ENCODE peak calls at places on chromosomes 12 and 14, in six cellular contexts. A, F, S, Z, V and D are unnamed samples.

GRCh38 chr14:73661872-73662271 is 17.1 kb downstream of the DNAL1 start:
- DNase-seq in S (no peak), F (no peak), V (no peak), Z (no peak), A (no peak), D (no peak)

GRCh38 chr12:11697670-11698387 is 48.4 kb downstream of the ETV6 start:
- DNase-seq in V (no peak), A (no peak), S (no peak), Z (no peak), F (no peak), D (no peak)

GRCh38 chr12:93571854-93572711 is at the start of gene SOCS2:
- DNase-seq in A (no peak), S (peak; percentile 82), V (peak; percentile 57), Z (no peak), F (no peak), D (no peak)

GRCh38 chr12:57619434-57620244 is 8.4 kb downstream of the ARHGEF25 start:
- DNase-seq in Z (no peak), A (no peak), V (no peak), F (no peak), S (peak; percentile 83), D (no peak)

GRCh38 chr12:112868459-112869041 is 38.2 kb upstream of the OAS1 start:
- DNase-seq in F (no peak), Z (no peak), A (no peak), V (no peak), S (no peak), D (no peak)

GRCh38 chr12:38886931-38887330 is 18.5 kb downstream of the CPNE8 start:
- DNase-seq in S (no peak), Z (no peak), A (no peak), F (no peak), V (no peak), D (no peak)

GRCh38 chr14:50230601-50231474 is 540 bp downstream of the SOS2 start:
- DNase-seq in Z (peak; percentile 39), V (peak; percentile 72), A (no peak), F (peak; percentile 53), S (peak; percentile 90), D (peak; percentile 66)

GRCh38 chr14:98296895-98297294 is 975.1 kb downstream of the BCL11B start:
- DNase-seq in V (no peak), F (no peak), A (no peak), S (no peak), Z (no peak), D (no peak)

GRCh38 chr12:115661103-115661502 is 616.4 kb downstream of the MED13L start:
- DNase-seq in F (no peak), Z (no peak), S (no peak), V (no peak), A (no peak), D (no peak)

GRCh38 chr12:18250313-18250916 is 10.9 kb upstream of the PIK3C2G start:
- DNase-seq in S (no peak), Z (peak; percentile 4), F (peak; percentile 79), A (peak; percentile 26), V (no peak), D (no peak)

GRCh38 chr14:30015471-30015870 is 87.8 kb upstream of the PRKD1 start:
- DNase-seq in F (no peak), S (no peak), A (no peak), Z (no peak), V (no peak), D (no peak)

GRCh38 chr12:126994599-126994998 is 1272.4 kb upstream of the TMEM132C start:
- DNase-seq in F (no peak), A (no peak), Z (no peak), V (no peak), S (no peak), D (no peak)

GRCh38 chr14:72651081-72651480 is 242.8 kb downstream of the DPF3 start:
- DNase-seq in F (no peak), A (no peak), Z (no peak), S (no peak), V (peak; percentile 46), D (no peak)

GRCh38 chr14:23015618-23016017 is 5.7 kb upstream of the C14orf93 start:
- DNase-seq in V (no peak), F (no peak), A (no peak), S (no peak), Z (no peak), D (no peak)

GRCh38 chr14:21093769-21094681 is 4.4 kb downstream of the ZNF219 start:
- DNase-seq in Z (no peak), A (no peak), V (peak; percentile 27), S (no peak), F (peak; percentile 94), D (no peak)

GRCh38 chr12:23259558-23259957 is 634.6 kb downstream of the ETNK1 start:
- DNase-seq in A (no peak), F (no peak), Z (no peak), S (no peak), V (no peak), D (no peak)

GRCh38 chr14:22565391-22565945 is 23.6 kb downstream of the DAD1 start:
- DNase-seq in A (no peak), Z (no peak), V (no peak), F (no peak), S (no peak), D (no peak)

GRCh38 chr14:73713206-73713803 is 879 bp downstream of the PNMA1 start:
- DNase-seq in S (no peak), A (no peak), F (no peak), V (no peak), Z (no peak), D (no peak)

GRCh38 chr14:61196792-61197191 is 84.3 kb downstream of the TMEM30B start:
- DNase-seq in F (peak; percentile 36), V (no peak), A (no peak), S (no peak), Z (no peak), D (no peak)

GRCh38 chr14:23544511-23545447 is 6.8 kb downstream of the ZFHX2 start:
- DNase-seq in F (peak; percentile 55), S (peak; percentile 71), V (no peak), Z (peak; percentile 64), A (no peak), D (peak; percentile 73)

GRCh38 chr14:96949594-96949993 is 152.4 kb downstream of the VRK1 start:
- DNase-seq in F (no peak), V (no peak), A (no peak), Z (no peak), S (no peak), D (no peak)

GRCh38 chr14:96944297-96944696 is 147.1 kb downstream of the VRK1 start:
- DNase-seq in Z (no peak), V (no peak), A (no peak), S (no peak), F (no peak), D (no peak)

GRCh38 chr14:96940009-96940408 is 142.8 kb downstream of the VRK1 start:
- DNase-seq in V (no peak), F (peak; percentile 14), A (no peak), Z (no peak), S (no peak), D (no peak)

DNA sequence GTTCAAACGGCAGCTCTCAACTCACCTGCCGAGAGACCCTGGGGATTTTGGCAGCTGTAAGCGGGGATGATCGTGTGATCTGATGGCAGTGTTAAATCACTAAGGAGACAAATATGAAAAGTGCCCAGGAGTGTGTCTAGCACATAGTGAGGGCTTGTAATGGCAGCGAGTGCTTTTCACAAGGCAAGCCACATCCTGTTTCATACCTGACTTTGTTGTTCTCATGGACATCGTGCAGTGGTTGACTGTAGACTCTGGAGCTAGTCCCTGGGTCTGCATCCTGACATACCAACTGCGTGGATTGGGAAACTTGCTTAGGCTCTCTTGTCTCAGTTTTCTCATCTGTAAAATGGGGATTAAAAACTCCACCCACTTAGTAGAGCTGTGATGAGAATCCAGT is 148.5 kb downstream of the VRK1 start:
- DNase-seq in V (no peak), F (no peak), Z (no peak), A (no peak), S (no peak), D (no peak)
- H3K27me3 ChIP-seq in V (no peaks in the 10 kb centered on the region), F (no peaks in the 10 kb centered on the region), Z (no peaks in the 10 kb centered on the region), A (no peaks in the 10 kb centered on the region), S (no peaks in the 10 kb centered on the region), D (no peaks in the 10 kb centered on the region)

DNA sequence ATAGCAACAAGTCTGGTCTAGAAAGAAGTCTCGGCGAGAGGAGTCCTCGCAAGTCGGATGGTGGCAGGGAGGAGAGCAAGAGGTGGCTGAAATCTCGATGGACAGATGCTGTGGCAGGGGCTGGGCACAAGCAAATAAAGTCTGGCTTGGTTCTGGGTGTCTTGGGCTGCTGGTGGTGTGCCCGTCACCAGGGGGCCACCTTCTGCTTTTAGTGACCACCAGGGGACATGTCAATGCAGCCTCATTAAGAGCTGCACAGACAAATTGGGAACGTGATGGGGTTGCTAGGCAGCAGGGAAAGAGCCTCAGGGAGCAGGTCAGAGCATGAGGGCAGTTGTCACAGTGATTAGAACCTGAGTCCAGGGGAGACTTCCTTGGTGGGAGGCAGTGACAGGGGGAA is 43.9 kb downstream of the LRRC74A start:
- DNase-seq in A (no peak), V (no peak), F (no peak), Z (no peak), S (no peak), D (no peak)
- TF ChIP-seq CTCF in A (peak; percentile 9), V (no peak), F (peak; percentile 54), Z (peak; percentile 27), S (no peak), D (no peak)

GRCh38 chr12:48182659-48183058 is 785 bp upstream of the CCDC184 start:
- DNase-seq in Z (no peak), F (no peak), V (no peak), S (no peak), A (no peak), D (no peak)

GRCh38 chr12:48184549-48184922 is 1.1 kb downstream of the CCDC184 start:
- DNase-seq in A (no peak), Z (peak; percentile 21), S (no peak), F (no peak), V (no peak), D (no peak)

GRCh38 chr12:48183876-48184548 is 568 bp downstream of the CCDC184 start:
- DNase-seq in A (no peak), F (no peak), V (peak; percentile 38), S (peak; percentile 79), Z (no peak), D (no peak)

GRCh38 chr12:48183091-48183875 is at the start of gene CCDC184:
- DNase-seq in Z (peak; percentile 86), V (peak; percentile 70), A (no peak), S (peak; percentile 89), F (peak; percentile 90), D (peak; percentile 73)

GRCh38 chr12:48185181-48185919 is 1.9 kb downstream of the CCDC184 start:
- DNase-seq in V (no peak), Z (peak; percentile 59), A (no peak), F (peak; percentile 80), S (no peak), D (no peak)
- H3K4me3 ChIP-seq in V (peak overlapping the region; percentile 62), Z (peak overlapping the region; percentile 93), A (no peak overlapping the region), F (peak overlapping the region; percentile 67), S (no peak overlapping the region), D (no peak overlapping the region)

GRCh38 chr12:1881301-1881700 is 37.2 kb downstream of the CACNA2D4 start:
- DNase-seq in S (no peak), V (no peak), F (no peak), Z (no peak), A (no peak), D (peak; percentile 26)

GRCh38 chr12:1879633-1880032 is 38.8 kb downstream of the CACNA2D4 start:
- DNase-seq in V (no peak), Z (no peak), A (no peak), S (no peak), F (no peak), D (peak; percentile 23)

GRCh38 chr12:1880153-1880845 is 38.2 kb downstream of the CACNA2D4 start:
- DNase-seq in A (no peak), S (no peak), F (no peak), Z (no peak), V (no peak), D (peak; percentile 30)

GRCh38 chr12:1881936-1882335 is 36.5 kb downstream of the CACNA2D4 start:
- DNase-seq in F (no peak), V (no peak), Z (no peak), S (no peak), A (no peak), D (peak; percentile 47)

GRCh38 chr12:1880876-1881275 is 37.6 kb downstream of the CACNA2D4 start:
- DNase-seq in S (no peak), V (no peak), Z (no peak), F (no peak), A (no peak), D (peak; percentile 50)
- H3K27me3 ChIP-seq in S (no peaks in the 10 kb centered on the region), V (no peaks in the 10 kb centered on the region), Z (no peaks in the 10 kb centered on the region), F (no peaks in the 10 kb centered on the region), A (peaks cover 2% of the 10 kb centered on the region), D (no peaks in the 10 kb centered on the region)